ENCODE peak calls at places on chromosome 18, in nine cellular contexts. N is endodermal cell; Q is CD8-positive, alpha-beta T cell; V is kidney epithelial cell; U is mesothelial cell of epicardium; S is RWPE2; I is cardiac fibroblast; T is A549; D is IMR-90. Y is an unnamed sample.

GRCh38 chr18:11976882-11977281 is 4.4 kb upstream of the IMPA2 start:
- DNase-seq in U (no peak), D (peak), S (no peak), N (no peak), T (peak), V (no peak), I (peak), Q (no peak), Y (peak)

GRCh38 chr18:49853436-49853835 is 40.1 kb upstream of the ACAA2 start:
- DNase-seq in U (no peak), S (no peak), T (no peak), V (no peak), N (no peak), D (no peak), I (no peak), Q (no peak), Y (no peak)

GRCh38 chr18:21315741-21316187 is 73.7 kb downstream of the GREB1L start:
- DNase-seq in U (peak), I (no peak), N (peak), D (no peak), V (no peak), S (no peak), Q (no peak), T (peak), Y (no peak)

GRCh38 chr18:10145523-10145922 is 231.7 kb downstream of the VAPA start:
- DNase-seq in Q (no peak), N (no peak), U (no peak), I (no peak), T (no peak), S (no peak), D (no peak), V (no peak), Y (no peak)

GRCh38 chr18:57715671-57716070 is 87.4 kb downstream of the ATP8B1 start:
- DNase-seq in U (no peak), N (no peak), V (no peak), Q (no peak), S (no peak), T (no peak), I (no peak), D (no peak), Y (no peak)

GRCh38 chr18:11203998-11204397 is 54.6 kb upstream of the PIEZO2 start:
- DNase-seq in I (no peak), D (no peak), S (no peak), Q (no peak), T (no peak), U (no peak), V (no peak), N (no peak), Y (no peak)

GRCh38 chr18:74533666-74534065 is 634 bp upstream of the CNDP1 start:
- DNase-seq in S (no peak), Q (no peak), I (no peak), U (no peak), D (no peak), V (no peak), N (peak), T (no peak), Y (no peak)

GRCh38 chr18:45447364-45448265 is 167.7 kb upstream of the SLC14A2 start:
- DNase-seq in V (peak), T (no peak), U (no peak), S (no peak), N (no peak), Q (no peak), I (no peak), D (no peak), Y (no peak)

GRCh38 chr18:79603321-79604204 is 76.0 kb upstream of the CTDP1 start:
- DNase-seq in N (no peak), U (no peak), V (no peak), S (peak), T (no peak), D (no peak), Q (no peak), I (no peak), Y (no peak)

GRCh38 chr18:60865801-60866200 is 467.4 kb upstream of the CDH20 start:
- DNase-seq in V (no peak), S (no peak), Q (no peak), T (no peak), N (no peak), D (no peak), I (peak), U (no peak), Y (no peak)

GRCh38 chr18:63062246-63062645 is 257.3 kb downstream of the BCL2 start:
- DNase-seq in S (no peak), U (no peak), I (no peak), N (no peak), D (no peak), V (no peak), Q (no peak), T (no peak), Y (peak)

GRCh38 chr18:25873833-25874232 is 216.6 kb downstream of the SS18 start:
- DNase-seq in D (peak), S (no peak), U (no peak), V (no peak), T (no peak), Q (no peak), N (no peak), I (no peak), Y (peak)

GRCh38 chr18:25880441-25880840 is 210.0 kb downstream of the SS18 start:
- DNase-seq in I (no peak), T (no peak), U (no peak), D (no peak), S (no peak), V (no peak), N (no peak), Q (no peak), Y (no peak)

GRCh38 chr18:25876334-25876979 is 214.0 kb downstream of the SS18 start:
- DNase-seq in N (no peak), I (no peak), U (no peak), Q (no peak), D (peak), S (no peak), V (peak), T (no peak), Y (no peak)

GRCh38 chr18:25875574-25875973 is 214.8 kb downstream of the SS18 start:
- DNase-seq in T (no peak), I (peak), V (peak), S (no peak), Q (no peak), N (no peak), U (no peak), D (no peak), Y (peak)
- TF ChIP-seq CTCF in T (no peak), I (no peak), V (no peak), S (no peak), Q (no peak), N (no peak), U (no peak), D (no peak), Y (no peak)

GRCh38 chr18:13246121-13246520 is 27.6 kb downstream of the LDLRAD4 start:
- DNase-seq in D (no peak), V (no peak), S (no peak), U (no peak), T (no peak), N (peak), Q (no peak), I (no peak), Y (no peak)

GRCh38 chr18:13246591-13246990 is 28.0 kb downstream of the LDLRAD4 start:
- DNase-seq in I (no peak), T (no peak), V (no peak), D (no peak), S (no peak), Q (no peak), U (no peak), N (no peak), Y (no peak)

GRCh38 chr18:13245481-13246000 is 27.0 kb downstream of the LDLRAD4 start:
- DNase-seq in N (peak), V (no peak), U (no peak), Q (no peak), D (no peak), S (no peak), I (no peak), T (no peak), Y (no peak)

GRCh38 chr18:13244135-13244534 is 25.6 kb downstream of the LDLRAD4 start:
- DNase-seq in U (no peak), V (no peak), T (no peak), S (no peak), Q (no peak), I (no peak), D (no peak), N (no peak), Y (no peak)

GRCh38 chr18:13247506-13247905 is 28.9 kb downstream of the LDLRAD4 start:
- DNase-seq in V (no peak), N (peak), I (no peak), Q (no peak), S (no peak), D (no peak), T (no peak), U (no peak), Y (no peak)
- TF ChIP-seq CTCF in V (no peak), N (no peak), I (no peak), Q (no peak), S (no peak), D (no peak), T (no peak), U (no peak), Y (no peak)

GRCh38 chr18:48037481-48038271 is 107.2 kb upstream of the SMAD2 start:
- DNase-seq in N (peak), S (peak), V (no peak), U (no peak), Q (no peak), D (no peak), I (peak), T (peak), Y (no peak)
- TF ChIP-seq CTCF in N (peak), S (no peak), V (peak), U (no peak), Q (no peak), D (no peak), I (peak), T (peak), Y (no peak)

DNA sequence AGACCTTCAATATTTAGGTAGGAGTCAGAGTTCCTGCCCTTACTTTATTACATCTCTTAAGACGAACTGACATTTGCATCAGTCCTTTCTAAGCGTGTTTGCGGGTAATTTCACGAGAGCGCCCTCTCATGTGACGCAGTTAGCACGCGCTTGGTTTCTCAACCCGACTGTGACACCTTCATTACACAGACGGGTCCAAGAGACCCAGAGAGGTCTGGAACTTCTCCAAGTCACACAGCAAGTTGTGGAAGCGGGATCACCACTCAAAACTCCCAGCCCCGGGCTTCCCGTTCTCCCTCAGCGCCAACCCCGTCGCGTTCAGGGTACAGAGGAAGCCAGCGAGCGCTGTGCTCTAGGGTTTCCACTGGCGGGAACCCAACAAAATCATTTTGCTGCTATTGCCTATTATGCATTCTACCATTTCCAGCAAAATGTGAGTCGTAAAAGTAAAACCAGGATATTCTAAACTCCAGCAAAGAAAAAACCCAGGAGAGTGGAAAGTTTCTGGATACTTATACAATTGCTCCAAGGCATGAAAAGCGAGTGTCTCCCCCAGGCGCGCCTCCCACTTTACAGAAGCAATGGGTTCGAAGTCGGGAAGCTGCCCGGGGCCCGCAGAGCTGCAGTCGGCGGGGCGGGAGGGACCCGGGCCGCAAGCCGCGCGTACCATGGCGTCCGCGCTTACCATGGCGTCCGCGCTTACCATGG is 583 bp downstream of the ENOSF1 start:
- DNase-seq in U (peak), S (no peak), D (peak), I (peak), Q (peak), T (peak), N (peak), V (no peak), Y (peak)
- TF ChIP-seq CTCF in U (no peak), S (no peak), D (peak), I (no peak), Q (no peak), T (peak), N (no peak), V (no peak), Y (no peak)

GRCh38 chr18:24727685-24728084 is 267.2 kb downstream of the HRH4 start:
- DNase-seq in V (no peak), N (peak), T (no peak), S (no peak), Q (no peak), D (no peak), U (no peak), I (no peak), Y (no peak)
- TF ChIP-seq CTCF in V (no peak), N (peak), T (no peak), S (no peak), Q (no peak), D (no peak), U (no peak), I (no peak), Y (no peak)

GRCh38 chr18:34225218-34225553 is 473 bp upstream of the NOL4 start:
- DNase-seq in Q (no peak), T (no peak), S (no peak), N (no peak), U (no peak), D (no peak), I (no peak), V (no peak), Y (no peak)

GRCh38 chr18:34222396-34223163 is 2.1 kb downstream of the NOL4 start:
- DNase-seq in U (peak), N (peak), I (peak), D (no peak), T (no peak), V (no peak), Q (no peak), S (no peak), Y (peak)

GRCh38 chr18:34223164-34223892 is 1.4 kb downstream of the NOL4 start:
- DNase-seq in N (peak), U (no peak), T (peak), S (no peak), I (no peak), V (no peak), Q (no peak), D (no peak), Y (no peak)

GRCh38 chr18:34223893-34224422 is 755 bp downstream of the NOL4 start:
- DNase-seq in I (no peak), T (no peak), Q (no peak), V (no peak), S (no peak), D (no peak), U (no peak), N (peak), Y (no peak)

GRCh38 chr18:34224423-34225217 is at the start of gene NOL4:
- DNase-seq in T (peak), I (peak), N (peak), V (peak), S (no peak), Q (no peak), D (no peak), U (peak), Y (no peak)
- TF ChIP-seq CTCF in T (no peak), I (no peak), N (peak), V (peak), S (peak), Q (no peak), D (no peak), U (no peak), Y (no peak)

DNA sequence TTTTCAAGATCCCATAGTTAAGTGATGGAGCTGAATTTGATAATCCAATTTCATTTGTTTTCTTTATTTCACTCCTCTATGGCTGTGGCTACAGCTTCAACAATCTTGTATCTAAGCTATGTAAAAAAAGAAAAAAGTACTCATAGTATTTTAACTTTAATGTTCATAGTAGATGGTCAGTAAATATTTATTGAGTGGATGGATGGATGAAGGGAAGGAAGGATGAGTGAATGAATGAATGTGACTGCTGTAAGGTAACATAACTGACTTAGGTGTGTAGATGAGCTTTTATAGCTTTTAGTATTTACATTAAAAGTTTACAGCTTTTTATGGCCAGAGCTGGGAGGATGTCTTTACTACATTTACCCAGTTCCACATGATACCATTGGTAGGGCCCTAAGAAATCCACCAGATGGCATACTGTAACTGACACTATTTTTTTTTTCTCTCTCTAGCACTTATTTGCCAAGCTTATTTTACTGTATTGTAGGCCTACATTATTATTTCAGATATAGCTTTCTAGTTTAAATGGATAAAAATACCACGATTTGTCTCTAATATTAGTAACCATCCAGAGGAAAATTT is 13.4 kb upstream of the HRH4 start:
- DNase-seq in D (no peak), S (no peak), T (no peak), I (peak), V (no peak), N (no peak), Q (no peak), U (no peak), Y (peak)
- TF ChIP-seq CTCF in D (peak), S (peak), T (peak), I (no peak), V (peak), N (peak), Q (no peak), U (no peak), Y (peak)

GRCh38 chr18:50961974-50962373 is 5.9 kb upstream of the ELAC1 start:
- DNase-seq in U (no peak), Q (no peak), S (no peak), V (no peak), D (no peak), I (no peak), T (peak), N (no peak), Y (no peak)
- TF ChIP-seq CTCF in U (no peak), Q (no peak), S (no peak), V (no peak), D (no peak), I (no peak), T (no peak), N (no peak), Y (no peak)

GRCh38 chr18:46477425-46478011 is 179.5 kb downstream of the LOXHD1 start:
- DNase-seq in I (no peak), T (no peak), S (no peak), D (no peak), N (peak), U (no peak), V (no peak), Q (no peak), Y (no peak)

GRCh38 chr18:46478796-46479195 is 178.2 kb downstream of the LOXHD1 start:
- DNase-seq in T (no peak), D (no peak), S (no peak), I (no peak), Q (no peak), V (no peak), U (no peak), N (no peak), Y (no peak)

GRCh38 chr18:46474487-46475366 is 182.3 kb downstream of the LOXHD1 start:
- DNase-seq in N (no peak), T (no peak), U (no peak), Q (no peak), I (no peak), V (no peak), D (no peak), S (no peak), Y (no peak)

GRCh38 chr18:46471809-46472498 is 185.1 kb downstream of the LOXHD1 start:
- DNase-seq in S (no peak), I (no peak), Q (no peak), N (no peak), V (no peak), U (no peak), D (no peak), T (no peak), Y (no peak)

GRCh38 chr18:46475367-46475752 is 181.7 kb downstream of the LOXHD1 start:
- DNase-seq in N (no peak), S (no peak), I (no peak), V (no peak), U (no peak), Q (no peak), D (no peak), T (no peak), Y (no peak)
- TF ChIP-seq CTCF in N (no peak), S (no peak), I (no peak), V (no peak), U (no peak), Q (no peak), D (no peak), T (no peak), Y (no peak)

DNA sequence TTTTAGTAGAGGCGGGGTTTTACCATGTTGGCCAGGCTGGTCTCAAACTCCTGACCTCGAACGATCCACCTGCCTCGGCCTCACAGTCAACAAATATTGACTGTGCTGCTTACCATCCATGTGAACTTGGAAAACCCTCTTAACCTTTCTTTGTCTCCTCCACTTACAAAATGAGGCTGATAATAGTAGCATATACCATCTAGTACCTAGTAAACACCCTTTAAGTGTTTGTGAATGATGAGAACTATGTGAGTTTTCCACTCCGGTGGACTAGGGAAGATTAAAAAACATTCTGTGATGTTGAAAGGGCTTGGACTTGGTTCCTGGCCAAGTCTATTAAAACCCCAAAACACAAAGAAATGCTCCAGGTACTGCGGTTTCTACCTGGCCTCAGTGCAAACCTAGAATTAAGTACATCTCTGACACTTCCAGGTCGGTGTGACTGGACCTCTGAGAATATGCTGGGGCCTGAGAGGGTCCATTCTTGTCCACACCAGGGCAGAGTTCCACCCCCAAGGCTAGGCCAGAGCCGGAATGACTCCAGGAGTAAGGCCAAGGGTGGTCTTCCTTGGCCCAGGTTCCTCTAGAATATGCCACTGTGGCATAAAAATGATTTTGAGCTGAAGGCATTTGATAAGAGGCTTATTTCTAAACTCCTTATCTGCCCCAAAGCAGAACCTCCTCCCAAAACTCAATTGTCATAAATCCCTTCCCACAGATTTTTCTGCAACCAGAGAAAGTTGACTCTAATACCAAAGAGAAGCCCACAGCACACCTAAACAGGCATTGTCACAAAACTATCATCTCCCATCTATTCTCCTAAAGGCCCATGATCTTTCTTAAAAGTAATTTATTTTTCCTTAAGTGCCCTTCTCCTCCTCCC is 217.5 kb downstream of the TGIF1 start:
- DNase-seq in S (no peak), N (peak), U (no peak), I (no peak), T (no peak), Q (no peak), D (no peak), V (no peak), Y (no peak)
- TF ChIP-seq CTCF in S (no peak), N (no peak), U (no peak), I (no peak), T (no peak), Q (no peak), D (no peak), V (no peak), Y (no peak)

Y was measured in fibroblast of mammary gland.